ENCODE peak calls at places on chromosomes 6 and 20, in six cellular contexts. G, L, E, X, S and T are unnamed samples.

GRCh38 chr20:31879143-31879987 is 8.9 kb downstream of the TTLL9 start:
- DNase-seq in X (peak), L (peak), G (peak), S (peak), E (peak), T (peak)

GRCh38 chr6:6085928-6086668 is 79.4 kb upstream of the NRN1 start:
- DNase-seq in X (no peak), S (no peak), G (no peak), E (no peak), L (no peak), T (no peak)

GRCh38 chr20:62010551-62011402 is 54.9 kb downstream of the TAF4 start:
- DNase-seq in E (no peak), S (peak), G (peak), L (no peak), X (peak), T (no peak)

GRCh38 chr6:157644043-157644810 is 178.8 kb upstream of the SNX9 start:
- DNase-seq in S (no peak), E (no peak), G (peak), L (no peak), X (no peak), T (no peak)

GRCh38 chr20:62707281-62707941 is 1.2 kb upstream of the NTSR1 start:
- DNase-seq in L (no peak), S (no peak), G (no peak), E (no peak), X (no peak), T (no peak)

GRCh38 chr6:161439093-161439492 is 165.2 kb upstream of the AGPAT4 start:
- DNase-seq in S (peak), X (no peak), E (no peak), L (peak), G (peak), T (peak)

GRCh38 chr20:4082406-4083102 is 67.2 kb upstream of the RNF24 start:
- DNase-seq in G (peak), E (peak), L (peak), S (no peak), X (peak), T (no peak)

GRCh38 chr20:23397961-23398360 is 23.3 kb downstream of the NAPB start:
- DNase-seq in G (peak), E (no peak), X (no peak), L (no peak), S (peak), T (peak)

GRCh38 chr6:118565317-118565960 is 17.3 kb downstream of the PLN start:
- DNase-seq in X (no peak), S (no peak), L (no peak), G (no peak), E (no peak), T (no peak)

GRCh38 chr20:62776692-62777527 is 19.4 kb upstream of the MRGBP start:
- DNase-seq in L (peak), E (no peak), G (no peak), X (no peak), S (no peak), T (no peak)

GRCh38 chr20:44219287-44219686 is 8.7 kb upstream of the OSER1 start:
- DNase-seq in L (no peak), G (no peak), E (no peak), X (no peak), S (no peak), T (no peak)

GRCh38 chr20:35040090-35040489 is 52.5 kb downstream of the TRPC4AP start:
- DNase-seq in L (no peak), G (no peak), S (no peak), X (no peak), E (no peak), T (no peak)

GRCh38 chr6:129644567-129645015 is 65.4 kb downstream of the ARHGAP18 start:
- DNase-seq in E (no peak), S (no peak), G (peak), X (no peak), L (no peak), T (no peak)

GRCh38 chr6:44253307-44254101 is 3.8 kb downstream of the SLC35B2 start:
- DNase-seq in L (peak), X (peak), S (no peak), E (no peak), G (no peak), T (no peak)

GRCh38 chr6:105804436-105804835 is 281.7 kb upstream of the PRDM1 start:
- DNase-seq in S (no peak), L (no peak), E (no peak), X (no peak), G (peak), T (no peak)

GRCh38 chr20:39107741-39108140 is 145.6 kb downstream of the DHX35 start:
- DNase-seq in E (no peak), X (no peak), S (no peak), G (peak), L (no peak), T (no peak)

GRCh38 chr20:62366370-62367135 is 559 bp downstream of the LAMA5 start:
- DNase-seq in S (no peak), E (no peak), L (peak), G (no peak), X (no peak), T (no peak)

GRCh38 chr6:140105857-140106256 is 731.4 kb upstream of the CITED2 start:
- DNase-seq in L (no peak), S (no peak), X (no peak), G (no peak), E (no peak), T (peak)

GRCh38 chr20:17750722-17751045 is 50.9 kb downstream of the BANF2 start:
- DNase-seq in S (no peak), E (no peak), L (no peak), G (no peak), X (no peak), T (no peak)

GRCh38 chr6:159053781-159054398 is 9.1 kb upstream of the TAGAP start:
- DNase-seq in X (no peak), E (peak), S (no peak), L (no peak), G (no peak), T (no peak)

GRCh38 chr6:8061736-8062135 is 2.5 kb downstream of the BLOC1S5 start:
- DNase-seq in G (no peak), S (no peak), L (no peak), E (no peak), X (no peak), T (no peak)

GRCh38 chr6:69732640-69733039 is 64.2 kb downstream of the LMBRD1 start:
- DNase-seq in E (no peak), G (peak), X (no peak), L (no peak), S (no peak), T (no peak)

GRCh38 chr6:46419576-46420002 is 71.7 kb downstream of the RCAN2 start:
- DNase-seq in S (peak), X (peak), E (no peak), G (peak), L (peak), T (peak)

GRCh38 chr6:6891949-6892461 is 215.8 kb upstream of the RREB1 start:
- DNase-seq in X (no peak), S (no peak), G (no peak), E (no peak), L (no peak), T (no peak)

GRCh38 chr20:43909720-43910119 is 4.9 kb upstream of the TOX2 start:
- DNase-seq in S (no peak), L (no peak), E (no peak), G (no peak), X (no peak), T (no peak)

GRCh38 chr20:57792386-57793095 is 82.7 kb upstream of the PMEPA1 start:
- DNase-seq in S (no peak), G (no peak), E (no peak), X (no peak), L (no peak), T (no peak)
- TF ChIP-seq CTCF in S (no peak), G (no peak), E (no peak), X (no peak), L (no peak), T (no peak)

GRCh38 chr20:24583169-24583792 is 113.9 kb downstream of the SYNDIG1 start:
- DNase-seq in S (no peak), G (no peak), E (peak), X (no peak), L (no peak), T (no peak)
- TF ChIP-seq CTCF in S (no peak), G (no peak), E (no peak), X (no peak), L (no peak), T (no peak)

GRCh38 chr6:41427642-41428401 is 92.4 kb downstream of the NCR2 start:
- DNase-seq in L (peak), S (no peak), G (no peak), X (peak), E (no peak), T (no peak)
- TF ChIP-seq CTCF in L (no peak), S (no peak), G (no peak), X (no peak), E (peak), T (no peak)

DNA sequence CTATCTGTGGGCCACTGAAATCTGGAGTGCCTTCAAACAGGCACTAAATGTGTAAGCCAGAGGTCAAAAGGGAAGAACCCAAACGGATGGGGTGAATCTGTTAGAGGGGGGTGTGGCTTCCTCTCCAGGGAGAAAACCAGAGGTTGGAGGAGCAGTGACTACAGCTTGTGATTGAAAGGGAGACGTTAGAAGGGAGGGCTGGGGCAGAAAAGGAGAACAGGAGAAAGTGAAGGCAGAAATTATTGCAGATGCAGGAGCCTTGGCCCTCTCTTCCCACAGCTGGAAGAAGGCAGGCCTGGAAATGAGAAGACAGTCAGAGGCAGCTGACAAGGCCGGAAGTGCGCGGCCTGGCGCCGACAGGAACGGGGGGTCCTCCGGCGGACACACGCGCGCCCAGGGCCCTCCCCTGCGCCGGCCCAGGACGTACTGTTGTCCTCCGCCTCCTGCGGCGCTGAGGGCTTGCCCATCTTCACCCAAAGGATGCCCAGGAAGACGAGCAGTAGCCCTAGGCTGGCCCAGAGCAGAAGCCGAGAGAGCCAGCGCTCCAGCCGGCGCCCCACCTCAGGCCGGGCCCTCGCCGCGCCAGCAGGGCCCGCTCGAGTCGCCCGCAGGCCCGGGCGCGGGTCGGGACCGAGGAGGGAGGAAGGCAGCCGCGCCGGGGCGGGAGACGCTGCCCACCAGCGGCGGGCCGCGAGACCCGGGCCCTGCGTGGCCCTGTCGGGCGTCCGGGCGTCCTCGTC is 806 bp downstream of the LEMD2 start:
- DNase-seq in X (peak), G (peak), E (no peak), S (peak), L (peak), T (no peak)
- TF ChIP-seq CTCF in X (no peak), G (no peak), E (no peak), S (no peak), L (no peak), T (no peak)

DNA sequence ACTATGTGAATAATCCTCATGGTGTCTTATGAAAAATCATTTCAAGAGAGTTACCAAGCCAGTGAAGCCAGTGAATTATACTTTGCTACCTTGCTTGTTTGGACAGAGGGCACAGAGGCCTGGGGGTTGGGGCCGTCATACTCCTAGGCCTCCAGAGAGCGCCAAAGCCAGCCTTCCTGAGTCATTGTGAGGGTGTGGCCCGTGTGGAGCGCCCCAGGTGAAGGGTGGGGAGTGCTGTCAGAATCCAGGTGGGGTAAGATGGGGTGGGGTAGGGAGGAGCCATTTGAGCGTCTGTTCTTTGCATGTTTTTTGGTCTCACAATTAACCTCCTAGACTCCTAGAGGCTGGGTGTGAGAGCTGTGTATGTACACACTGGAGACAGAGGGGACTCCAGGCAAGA is 71.1 kb downstream of the PERP start:
- DNase-seq in L (no peak), X (no peak), G (no peak), S (no peak), E (no peak), T (no peak)
- TF ChIP-seq CTCF in L (no peak), X (no peak), G (no peak), S (no peak), E (no peak), T (no peak)